ENCODE peak calls at places on chromosomes 16 and 17, in eight cellular contexts. One of them, this sample, is unnamed.

GRCh38 chr17:76467366-76467765 is at the start of gene AANAT:
- DNase-seq in NCI-H1417: no peak
- DNase-seq in cardiac muscle cell: no peak
- DNase-seq in amniotic epithelial cell: no peak
- DNase-seq in EL: no peak
- DNase-seq in T-helper 1 cell: no peak
- DNase-seq in nucleus accumbens: no peak
- DNase-seq in kidney tubule cell: no peak
- DNase-seq in this sample: peak; percentile 33

GRCh38 chr16:88415381-88416323 is 32.9 kb downstream of the ZNF469 start:
- DNase-seq in T-helper 1 cell: no peak
- DNase-seq in amniotic epithelial cell: no peak
- DNase-seq in cardiac muscle cell: no peak
- DNase-seq in nucleus accumbens: no peak
- DNase-seq in kidney tubule cell: no peak
- DNase-seq in EL: no peak
- DNase-seq in NCI-H1417: peak; percentile 68
- DNase-seq in this sample: peak; percentile 61

GRCh38 chr16:57536306-57537193 is at the start of gene CCDC102A:
- DNase-seq in NCI-H1417: peak; percentile 72
- DNase-seq in amniotic epithelial cell: no peak
- DNase-seq in T-helper 1 cell: peak; percentile 37
- DNase-seq in cardiac muscle cell: peak; percentile 28
- DNase-seq in EL: peak; percentile 46
- DNase-seq in nucleus accumbens: peak; percentile 74
- DNase-seq in kidney tubule cell: peak; percentile 6
- DNase-seq in this sample: peak; percentile 54

GRCh38 chr16:84141143-84141670 is 3.8 kb downstream of the HSDL1 start:
- DNase-seq in amniotic epithelial cell: no peak
- DNase-seq in nucleus accumbens: no peak
- DNase-seq in EL: no peak
- DNase-seq in kidney tubule cell: no peak
- DNase-seq in NCI-H1417: no peak
- DNase-seq in T-helper 1 cell: no peak
- DNase-seq in cardiac muscle cell: no peak
- DNase-seq in this sample: peak; percentile 42

GRCh38 chr16:58393138-58393504 is 850 bp downstream of the GINS3 start:
- DNase-seq in EL: peak; percentile 15
- DNase-seq in amniotic epithelial cell: no peak
- DNase-seq in nucleus accumbens: no peak
- DNase-seq in NCI-H1417: no peak
- DNase-seq in kidney tubule cell: peak; percentile 18
- DNase-seq in cardiac muscle cell: peak; percentile 29
- DNase-seq in T-helper 1 cell: no peak
- DNase-seq in this sample: peak; percentile 38

GRCh38 chr17:64001763-64002529 is 3.8 kb downstream of the PRR29 start:
- DNase-seq in NCI-H1417: no peak
- DNase-seq in T-helper 1 cell: no peak
- DNase-seq in cardiac muscle cell: peak; percentile 74
- DNase-seq in amniotic epithelial cell: peak; percentile 78
- DNase-seq in EL: no peak
- DNase-seq in kidney tubule cell: no peak
- DNase-seq in nucleus accumbens: no peak
- DNase-seq in this sample: no peak

GRCh38 chr17:65072577-65073178 is 16.1 kb upstream of the GNA13 start:
- DNase-seq in NCI-H1417: no peak
- DNase-seq in cardiac muscle cell: no peak
- DNase-seq in kidney tubule cell: no peak
- DNase-seq in EL: no peak
- DNase-seq in nucleus accumbens: no peak
- DNase-seq in amniotic epithelial cell: no peak
- DNase-seq in T-helper 1 cell: no peak
- DNase-seq in this sample: no peak

GRCh38 chr16:55779391-55780094 is 53.4 kb downstream of the CES1 start:
- DNase-seq in amniotic epithelial cell: no peak
- DNase-seq in T-helper 1 cell: no peak
- DNase-seq in EL: no peak
- DNase-seq in nucleus accumbens: no peak
- DNase-seq in cardiac muscle cell: no peak
- DNase-seq in NCI-H1417: no peak
- DNase-seq in kidney tubule cell: no peak
- DNase-seq in this sample: no peak

GRCh38 chr17:68542698-68543463 is 30.7 kb downstream of the PRKAR1A start:
- DNase-seq in EL: no peak
- DNase-seq in kidney tubule cell: peak; percentile 29
- DNase-seq in cardiac muscle cell: no peak
- DNase-seq in amniotic epithelial cell: no peak
- DNase-seq in nucleus accumbens: no peak
- DNase-seq in T-helper 1 cell: no peak
- DNase-seq in NCI-H1417: no peak
- DNase-seq in this sample: no peak

GRCh38 chr17:63150994-63151464 is 185.0 kb downstream of the TANC2 start:
- DNase-seq in EL: no peak
- DNase-seq in amniotic epithelial cell: no peak
- DNase-seq in nucleus accumbens: no peak
- DNase-seq in T-helper 1 cell: no peak
- DNase-seq in kidney tubule cell: no peak
- DNase-seq in cardiac muscle cell: peak; percentile 17
- DNase-seq in NCI-H1417: peak; percentile 8
- DNase-seq in this sample: peak; percentile 69

GRCh38 chr17:58475985-58476384 is 12.2 kb downstream of the HSF5 start:
- DNase-seq in EL: no peak
- DNase-seq in NCI-H1417: no peak
- DNase-seq in cardiac muscle cell: no peak
- DNase-seq in kidney tubule cell: no peak
- DNase-seq in nucleus accumbens: no peak
- DNase-seq in T-helper 1 cell: no peak
- DNase-seq in amniotic epithelial cell: no peak
- DNase-seq in this sample: no peak

GRCh38 chr17:61579382-61579781 is 11.6 kb downstream of the NACA2 start:
- DNase-seq in EL: no peak
- DNase-seq in amniotic epithelial cell: no peak
- DNase-seq in nucleus accumbens: no peak
- DNase-seq in cardiac muscle cell: no peak
- DNase-seq in T-helper 1 cell: no peak
- DNase-seq in kidney tubule cell: no peak
- DNase-seq in NCI-H1417: no peak
- DNase-seq in this sample: no peak

GRCh38 chr16:85275533-85276249 is 163.4 kb upstream of the CIBAR2 start:
- DNase-seq in kidney tubule cell: peak; percentile 52
- DNase-seq in T-helper 1 cell: peak; percentile 26
- DNase-seq in amniotic epithelial cell: peak; percentile 34
- DNase-seq in cardiac muscle cell: peak; percentile 69
- DNase-seq in EL: peak; percentile 54
- DNase-seq in NCI-H1417: peak; percentile 58
- DNase-seq in nucleus accumbens: peak; percentile 60
- DNase-seq in this sample: peak; percentile 74

GRCh38 chr16:29926675-29927522 is 873 bp upstream of the KCTD13 start:
- DNase-seq in kidney tubule cell: peak; percentile 41
- DNase-seq in amniotic epithelial cell: no peak
- DNase-seq in cardiac muscle cell: no peak
- DNase-seq in EL: peak; percentile 49
- DNase-seq in NCI-H1417: peak; percentile 63
- DNase-seq in nucleus accumbens: peak; percentile 21
- DNase-seq in T-helper 1 cell: no peak
- DNase-seq in this sample: peak; percentile 72

GRCh38 chr16:14291941-14292825 is 221.1 kb downstream of the MRTFB start:
- DNase-seq in cardiac muscle cell: no peak
- DNase-seq in T-helper 1 cell: no peak
- DNase-seq in EL: no peak
- DNase-seq in amniotic epithelial cell: no peak
- DNase-seq in NCI-H1417: no peak
- DNase-seq in nucleus accumbens: no peak
- DNase-seq in kidney tubule cell: no peak
- DNase-seq in this sample: no peak

GRCh38 chr16:2898831-2899563 is 12.7 kb upstream of the FLYWCH1 start:
- DNase-seq in EL: no peak
- DNase-seq in amniotic epithelial cell: no peak
- DNase-seq in kidney tubule cell: no peak
- DNase-seq in nucleus accumbens: no peak
- DNase-seq in T-helper 1 cell: no peak
- DNase-seq in cardiac muscle cell: no peak
- DNase-seq in NCI-H1417: no peak
- DNase-seq in this sample: no peak

GRCh38 chr17:30251931-30252330 is 16.4 kb upstream of the SLC6A4 start:
- DNase-seq in kidney tubule cell: no peak
- DNase-seq in cardiac muscle cell: no peak
- DNase-seq in amniotic epithelial cell: no peak
- DNase-seq in NCI-H1417: no peak
- DNase-seq in nucleus accumbens: no peak
- DNase-seq in EL: no peak
- DNase-seq in T-helper 1 cell: no peak
- DNase-seq in this sample: peak; percentile 66

GRCh38 chr16:28526201-28527099 is 12.3 kb downstream of the NUPR1 start:
- DNase-seq in cardiac muscle cell: no peak
- DNase-seq in NCI-H1417: no peak
- DNase-seq in amniotic epithelial cell: no peak
- DNase-seq in nucleus accumbens: no peak
- DNase-seq in kidney tubule cell: no peak
- DNase-seq in EL: no peak
- DNase-seq in T-helper 1 cell: no peak
- DNase-seq in this sample: no peak

GRCh38 chr16:54505479-54506247 is 219.1 kb upstream of the IRX3 start:
- DNase-seq in EL: no peak
- DNase-seq in cardiac muscle cell: peak; percentile 35
- DNase-seq in kidney tubule cell: no peak
- DNase-seq in T-helper 1 cell: no peak
- DNase-seq in amniotic epithelial cell: no peak
- DNase-seq in NCI-H1417: no peak
- DNase-seq in nucleus accumbens: no peak
- DNase-seq in this sample: peak; percentile 13

GRCh38 chr16:11393861-11394592 is 48.8 kb downstream of the RMI2 start:
- DNase-seq in T-helper 1 cell: no peak
- DNase-seq in nucleus accumbens: no peak
- DNase-seq in NCI-H1417: no peak
- DNase-seq in cardiac muscle cell: no peak
- DNase-seq in EL: no peak
- DNase-seq in kidney tubule cell: no peak
- DNase-seq in amniotic epithelial cell: no peak
- DNase-seq in this sample: no peak

This sample was measured in NCI-H69.